ENCODE peak calls at places on chromosome 22, in five cellular contexts. K, I, Z, G and T are unnamed samples. For H3K4me1, the result is how much of the 10 kb centered on the place peaks cover.

GRCh38 chr22:48734961-48735360 is 1092.7 kb downstream of the BRD1 start:
- DNase-seq in I (no peak), K (no peak), Z (no peak), G (no peak), T (peak)

GRCh38 chr22:44151661-44152060 is 29.1 kb upstream of the PARVG start:
- DNase-seq in K (no peak), G (no peak), Z (no peak), I (peak), T (no peak)

GRCh38 chr22:50703726-50704509 is 31.3 kb downstream of the SHANK3 start:
- DNase-seq in G (no peak), I (no peak), Z (peak), K (no peak), T (peak)

GRCh38 chr22:50633771-50634170 is 5.8 kb upstream of the ARSA start:
- DNase-seq in Z (no peak), I (no peak), K (no peak), G (no peak), T (no peak)

GRCh38 chr22:46620588-46621242 is 529 bp downstream of the GRAMD4 start:
- DNase-seq in I (no peak), Z (no peak), K (no peak), G (no peak), T (no peak)

GRCh38 chr22:32482708-32483107 is 8.1 kb downstream of the FBXO7 start:
- DNase-seq in Z (no peak), K (no peak), G (no peak), I (no peak), T (no peak)

GRCh38 chr22:45296628-45297297 is 12.0 kb downstream of the UPK3A start:
- DNase-seq in Z (no peak), K (peak), G (no peak), I (no peak), T (no peak)

GRCh38 chr22:29190051-29190450 is 15.6 kb upstream of the EMID1 start:
- DNase-seq in K (no peak), Z (peak), I (no peak), G (no peak), T (no peak)

GRCh38 chr22:46397514-46397913 is 62.0 kb downstream of the TRMU start:
- DNase-seq in Z (no peak), K (no peak), G (no peak), I (no peak), T (no peak)

GRCh38 chr22:27558658-27559371 is 242.7 kb downstream of the MN1 start:
- DNase-seq in Z (no peak), G (no peak), I (no peak), K (no peak), T (no peak)

GRCh38 chr22:48800036-48800885 is 1027.4 kb downstream of the BRD1 start:
- DNase-seq in I (no peak), G (no peak), Z (no peak), K (no peak), T (no peak)

GRCh38 chr22:46362221-46362933 is 26.9 kb downstream of the TRMU start:
- DNase-seq in Z (no peak), K (no peak), G (no peak), I (no peak), T (no peak)

GRCh38 chr22:29144786-29145160 is 60.9 kb upstream of the EMID1 start:
- DNase-seq in G (no peak), K (no peak), Z (no peak), I (no peak), T (no peak)

GRCh38 chr22:28801845-28802594 is 1.7 kb upstream of the XBP1 start:
- DNase-seq in Z (no peak), K (no peak), I (no peak), G (no peak), T (no peak)

GRCh38 chr22:34414467-34415440 is 494.5 kb upstream of the LARGE1 start:
- DNase-seq in I (peak), G (peak), Z (peak), K (no peak), T (no peak)

GRCh38 chr22:41528938-41529561 is 15.2 kb downstream of the POLR3H start:
- DNase-seq in K (no peak), Z (no peak), G (no peak), I (no peak), T (no peak)

GRCh38 chr22:50169774-50170341 is 673 bp upstream of the PANX2 start:
- DNase-seq in G (peak), I (peak), K (no peak), Z (peak), T (no peak)

GRCh38 chr22:17972385-17973181 is 51.8 kb downstream of the MICAL3 start:
- DNase-seq in I (peak), G (no peak), K (no peak), Z (no peak), T (no peak)

GRCh38 chr22:48208894-48209293 is 1446.4 kb downstream of the TBC1D22A start:
- DNase-seq in I (no peak), G (no peak), K (no peak), Z (no peak), T (no peak)

GRCh38 chr22:28112548-28113043 is 193.5 kb upstream of the PITPNB start:
- DNase-seq in G (peak), Z (no peak), K (no peak), I (peak), T (no peak)

GRCh38 chr22:46406791-46407190 is 71.3 kb downstream of the TRMU start:
- DNase-seq in K (no peak), G (no peak), I (no peak), Z (no peak), T (no peak)

GRCh38 chr22:44203203-44203602 is 22.5 kb downstream of the PARVG start:
- DNase-seq in G (no peak), Z (no peak), K (no peak), I (no peak), T (no peak)

GRCh38 chr22:39296981-39297489 is 22.4 kb downstream of the RPL3 start:
- DNase-seq in Z (no peak), G (no peak), I (no peak), K (no peak), T (no peak)

GRCh38 chr22:33788927-33789326 is 131.3 kb downstream of the LARGE1 start:
- DNase-seq in I (no peak), Z (no peak), G (no peak), K (no peak), T (no peak)

GRCh38 chr22:50525104-50525958 is at the start of gene SCO2:
- DNase-seq in I (peak), K (peak), G (peak), Z (peak), T (peak)

GRCh38 chr22:39214383-39215069 is 30.3 kb downstream of the PDGFB start:
- DNase-seq in G (no peak), Z (peak), K (no peak), I (peak), T (peak)

GRCh38 chr22:27445876-27446275 is 355.7 kb downstream of the MN1 start:
- DNase-seq in G (no peak), K (no peak), I (no peak), Z (no peak), T (no peak)

GRCh38 chr22:44413211-44413610 is 84.8 kb downstream of the RTL6 start:
- DNase-seq in K (no peak), Z (no peak), I (no peak), G (no peak), T (no peak)

GRCh38 chr22:49016909-49017768 is 810.5 kb downstream of the BRD1 start:
- DNase-seq in K (no peak), Z (no peak), I (no peak), G (no peak), T (no peak)

GRCh38 chr22:31342389-31343125 is 3.6 kb downstream of the PATZ1 start:
- DNase-seq in K (no peak), G (peak), Z (no peak), I (no peak), T (no peak)

GRCh38 chr22:38474003-38474607 is 6.2 kb downstream of the KDELR3 start:
- DNase-seq in G (no peak), I (no peak), Z (no peak), K (no peak), T (no peak)

GRCh38 chr22:49986325-49986724 is 25.8 kb downstream of the PIM3 start:
- DNase-seq in K (no peak), I (no peak), G (no peak), Z (no peak), T (no peak)

GRCh38 chr22:47783433-47784366 is 1021.2 kb downstream of the TBC1D22A start:
- DNase-seq in K (no peak), I (no peak), Z (no peak), G (no peak), T (no peak)

GRCh38 chr22:37546436-37547248 is 13.6 kb upstream of the CDC42EP1 start:
- DNase-seq in I (peak), Z (peak), K (no peak), G (no peak), T (no peak)

GRCh38 chr22:46040471-46041465 is 63.8 kb upstream of the WNT7B start:
- DNase-seq in I (no peak), K (no peak), Z (peak), G (no peak), T (no peak)

DNA sequence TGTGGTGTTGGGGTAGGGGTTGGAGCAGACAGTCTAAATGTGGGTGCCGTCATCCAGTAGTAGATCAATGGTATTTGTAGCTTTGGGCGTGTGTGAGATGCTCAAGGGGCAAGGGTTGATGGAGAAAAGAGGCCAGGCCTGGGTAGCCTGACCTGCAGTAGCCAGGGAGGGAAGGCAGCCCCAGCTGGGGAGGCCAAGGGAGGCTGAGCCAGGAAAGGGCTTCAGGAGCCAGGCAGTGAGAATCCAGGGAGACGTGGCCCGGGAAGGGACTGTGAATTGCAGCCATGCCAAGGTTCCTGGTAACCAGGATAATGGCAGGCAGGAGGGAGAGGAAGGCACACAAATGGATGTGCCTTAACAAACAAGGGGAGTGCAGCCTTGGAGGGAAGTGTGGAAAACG is 2.5 kb upstream of the DERL3 start:
- DNase-seq in G (no peak), Z (no peak), K (no peak), I (no peak), T (peak)
- H3K4me1 ChIP-seq in G (under half), Z (under half), K (under half), I (under half), T (under half)

GRCh38 chr22:24432059-24432853 is 4.9 kb downstream of the ADORA2A start:
- DNase-seq in Z (peak), K (peak), I (peak), G (peak), T (no peak)
- H3K4me1 ChIP-seq in Z (half or more), K (half or more), I (under half), G (under half), T (under half)

DNA sequence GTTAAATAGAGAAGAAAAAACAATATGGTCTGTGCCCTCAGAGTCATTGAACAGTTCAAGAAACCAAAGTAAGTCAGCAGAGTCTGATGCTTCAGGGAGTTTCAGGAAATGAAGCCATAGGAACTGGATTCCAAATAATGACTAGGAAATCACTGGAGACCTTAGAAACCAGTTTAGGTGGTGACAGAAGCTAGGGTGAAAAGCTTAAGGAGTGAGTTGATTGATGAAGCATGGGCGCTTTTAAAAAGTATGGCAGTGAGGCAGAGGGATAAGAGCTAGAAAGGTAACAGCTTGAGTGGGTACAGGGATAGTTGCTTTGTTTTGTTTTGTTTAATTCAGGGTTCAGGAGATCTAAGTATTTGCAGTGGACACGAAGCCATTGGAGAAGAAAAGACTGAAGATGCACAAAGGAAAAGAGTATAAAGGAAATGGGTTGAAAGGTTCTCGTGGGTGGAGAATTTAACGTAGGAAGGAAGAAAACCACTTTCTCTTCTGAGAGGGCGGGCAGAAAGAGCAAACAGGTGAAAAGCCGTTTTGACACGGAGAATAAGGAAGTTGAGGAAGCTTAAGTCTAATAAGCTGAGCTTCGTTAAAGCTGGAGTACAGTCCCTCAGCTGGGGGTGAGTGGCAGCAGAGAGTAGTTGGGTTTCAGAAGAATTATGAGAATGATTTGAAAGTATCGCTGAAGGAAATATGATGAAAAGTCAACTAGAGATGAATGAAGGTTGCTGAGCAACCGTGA is 14.8 kb downstream of the SGSM3 start:
- DNase-seq in K (peak), Z (no peak), G (no peak), I (no peak), T (no peak)
- H3K4me1 ChIP-seq in K (half or more), Z (under half), G (under half), I (under half), T (under half)

DNA sequence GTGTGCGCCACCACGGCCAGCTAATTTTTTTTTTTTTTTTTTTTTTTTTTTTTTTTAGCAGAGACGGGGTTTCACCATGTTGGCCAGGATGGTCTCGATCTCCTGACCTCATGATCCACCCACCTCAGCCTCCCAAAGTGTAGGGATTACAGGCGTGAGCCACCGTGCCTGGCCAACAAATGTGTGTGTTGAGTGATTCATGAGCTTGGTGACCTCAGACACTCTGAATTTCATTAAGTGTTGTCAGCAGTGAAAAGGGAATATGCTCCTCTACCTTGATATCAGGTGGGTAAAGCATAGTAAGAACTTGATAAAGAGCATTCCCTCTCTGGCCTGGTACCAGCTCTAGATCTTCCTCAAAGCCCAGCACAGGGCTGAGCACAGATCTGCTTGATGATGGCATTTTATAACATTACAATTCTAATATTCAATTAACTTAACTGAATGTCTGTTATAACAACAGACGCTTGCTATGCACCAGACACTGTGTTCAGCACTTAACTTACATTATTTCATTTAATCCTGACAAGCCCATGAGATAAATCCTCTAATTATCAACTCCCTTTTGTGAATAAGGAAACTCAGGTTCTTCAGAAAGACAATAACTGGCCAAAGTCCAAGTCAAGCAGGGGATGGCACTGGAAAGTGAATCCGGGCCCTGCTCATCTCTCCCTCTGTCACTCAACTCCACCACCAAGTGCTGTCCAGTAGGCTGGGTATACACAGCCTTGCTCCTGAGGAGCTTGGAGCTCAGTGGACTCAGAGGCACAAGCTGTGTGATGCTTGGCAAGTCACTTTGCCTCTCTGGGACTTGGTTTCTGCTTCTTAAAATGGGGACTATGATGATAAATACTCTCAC is 13.0 kb downstream of the TBC1D10A start:
- DNase-seq in I (no peak), K (no peak), G (no peak), Z (no peak), T (no peak)
- H3K4me1 ChIP-seq in I (half or more), K (half or more), G (under half), Z (half or more), T (under half)

DNA sequence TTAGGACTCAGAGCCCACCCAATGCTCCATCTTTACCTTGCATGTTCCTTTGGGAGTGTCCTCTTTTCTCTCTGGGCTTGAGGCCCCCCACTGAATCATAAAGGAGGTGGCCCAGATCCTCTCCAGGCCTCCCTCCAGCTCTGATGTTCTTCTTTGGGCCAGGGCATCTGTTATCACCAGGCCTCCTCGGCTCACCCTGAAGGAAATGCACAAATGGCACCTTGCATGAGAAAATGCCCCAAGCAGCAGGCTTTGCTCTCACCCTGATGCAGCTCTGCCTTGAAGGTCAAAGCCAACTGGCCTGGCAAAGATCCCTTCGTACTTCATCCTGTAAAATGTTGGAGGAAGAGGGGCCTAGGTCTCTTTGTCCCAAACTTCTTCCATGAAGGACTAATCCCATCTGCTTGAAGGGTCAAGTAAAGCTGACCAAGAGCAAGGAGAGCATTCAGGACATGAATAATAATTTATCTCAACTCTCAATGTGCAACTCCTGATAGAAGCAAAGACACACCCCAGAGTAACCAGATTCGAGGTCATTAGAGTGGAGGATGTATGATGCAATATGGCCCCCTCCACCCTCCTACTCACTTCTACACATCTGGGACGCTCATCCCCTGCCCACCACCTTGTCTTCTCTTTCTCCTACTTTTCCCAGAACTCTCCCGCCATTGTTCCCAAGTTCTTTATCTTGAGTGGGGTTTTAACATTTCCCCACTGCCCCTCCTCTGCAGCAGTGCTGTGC is 9.5 kb downstream of the APOL6 start:
- DNase-seq in G (no peak), Z (no peak), I (no peak), K (no peak), T (no peak)
- H3K4me1 ChIP-seq in G (under half), Z (half or more), I (under half), K (half or more), T (under half)

GRCh38 chr22:36375071-36375980 is 12.4 kb downstream of the MYH9 start:
- DNase-seq in Z (peak), G (no peak), I (no peak), K (peak), T (no peak)

GRCh38 chr22:36376265-36376664 is 11.5 kb downstream of the MYH9 start:
- DNase-seq in I (no peak), G (no peak), Z (no peak), K (peak), T (no peak)

GRCh38 chr22:36377022-36377631 is 10.6 kb downstream of the MYH9 start:
- DNase-seq in K (peak), I (no peak), Z (no peak), G (no peak), T (no peak)

GRCh38 chr22:36373258-36373579 is 14.5 kb downstream of the MYH9 start:
- DNase-seq in K (peak), G (no peak), Z (peak), I (no peak), T (no peak)

GRCh38 chr22:36374603-36375024 is 13.2 kb downstream of the MYH9 start:
- DNase-seq in I (no peak), G (no peak), Z (no peak), K (peak), T (peak)
- H3K4me1 ChIP-seq in I (under half), G (under half), Z (half or more), K (half or more), T (half or more)

GRCh38 chr22:21621025-21621424 is 8.8 kb downstream of the YDJC start:
- DNase-seq in G (no peak), I (no peak), Z (no peak), K (no peak), T (no peak)
- H3K4me1 ChIP-seq in G (under half), I (under half), Z (under half), K (under half), T (under half)

DNA sequence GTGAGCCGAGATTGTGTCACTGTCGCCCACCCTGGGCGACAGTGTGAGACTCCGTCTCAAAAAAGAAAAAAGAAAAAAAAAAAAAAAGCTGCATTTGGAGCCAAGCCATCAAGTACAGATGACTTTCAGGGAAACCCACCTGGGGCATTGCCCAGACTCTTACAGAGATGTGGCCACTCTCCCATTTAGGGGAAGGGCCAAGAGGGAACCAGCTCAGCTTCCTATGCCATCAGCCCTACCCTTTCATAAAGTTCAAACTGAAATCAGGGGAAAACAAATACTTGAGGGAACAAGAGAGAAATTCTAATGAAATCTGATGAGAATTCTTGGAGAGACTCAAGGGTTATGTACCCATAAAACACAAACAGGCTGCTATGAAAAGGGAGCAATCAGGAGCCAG is 64.2 kb upstream of the ARFGAP3 start:
- DNase-seq in I (no peak), Z (no peak), G (no peak), K (no peak), T (no peak)
- H3K4me1 ChIP-seq in I (under half), Z (half or more), G (under half), K (under half), T (under half)